ENCODE peak calls at places on chromosome X, in five cellular contexts. R is A549, G is SK-N-SH, H is IMR-90, D is K562. V is an unnamed sample.

GRCh38 chrX:85992811-85993229 is 54.5 kb downstream of the CHM start:
- DNase-seq in R (no peak), G (no peak), H (peak), D (no peak), V (no peak)

GRCh38 chrX:46599051-46599560 is 25.5 kb downstream of the CHST7 start:
- DNase-seq in R (no peak), G (no peak), H (peak), D (no peak), V (no peak)

GRCh38 chrX:64842492-64842891 is 133.8 kb downstream of the ZC4H2 start:
- DNase-seq in R (no peak), G (no peak), H (no peak), D (no peak), V (no peak)

GRCh38 chrX:120145295-120145925 is 13.0 kb upstream of the RHOXF2 start:
- DNase-seq in R (no peak), G (no peak), H (no peak), D (peak), V (no peak)

GRCh38 chrX:18422886-18423285 is 2.5 kb upstream of the CDKL5 start:
- DNase-seq in R (no peak), G (no peak), H (peak), D (no peak), V (no peak)

GRCh38 chrX:131057706-131058105 is 440 bp upstream of the ARHGAP36 start:
- DNase-seq in R (no peak), G (no peak), H (no peak), D (no peak), V (no peak)

GRCh38 chrX:124406294-124407013 is 60.1 kb downstream of the SH2D1A start:
- DNase-seq in R (peak), G (peak), H (peak), D (peak), V (no peak)

GRCh38 chrX:16067886-16068515 is 55.4 kb upstream of the GRPR start:
- DNase-seq in R (no peak), G (no peak), H (no peak), D (no peak), V (peak)

GRCh38 chrX:11429543-11430085 is 136.4 kb downstream of the AMELX start:
- DNase-seq in R (no peak), G (no peak), H (no peak), D (no peak), V (no peak)

GRCh38 chrX:134162032-134162431 is 75.0 kb upstream of the CCDC160 start:
- DNase-seq in R (no peak), G (no peak), H (no peak), D (no peak), V (no peak)

GRCh38 chrX:51614353-51614752 is 4.4 kb downstream of the CENPVL3 start:
- DNase-seq in R (peak), G (peak), H (peak), D (peak), V (no peak)

GRCh38 chrX:107861056-107861455 is 35.4 kb downstream of the MID2 start:
- DNase-seq in R (no peak), G (no peak), H (peak), D (no peak), V (no peak)

GRCh38 chrX:119094819-119095218 is 22.0 kb downstream of the CT47C1 start:
- DNase-seq in R (no peak), G (no peak), H (no peak), D (no peak), V (no peak)

GRCh38 chrX:77776648-77777047 is 9.4 kb downstream of the ATRX start:
- DNase-seq in R (no peak), G (no peak), H (no peak), D (no peak), V (no peak)

GRCh38 chrX:1464282-1465131 is 11.8 kb upstream of the ASMTL start:
- DNase-seq in R (no peak), G (no peak), H (no peak), D (no peak), V (no peak)

GRCh38 chrX:153609917-153610833 is 11.2 kb upstream of the CCNQ start:
- DNase-seq in R (peak), G (peak), H (peak), D (peak), V (no peak)

GRCh38 chrX:47169273-47169672 is 24.3 kb downstream of the RBM10 start:
- DNase-seq in R (no peak), G (peak), H (no peak), D (no peak), V (no peak)

GRCh38 chrX:4358577-4358976 is 645.1 kb upstream of the PRKX start:
- DNase-seq in R (no peak), G (no peak), H (no peak), D (no peak), V (no peak)

GRCh38 chrX:24659646-24660045 is 12.5 kb upstream of the PCYT1B start:
- DNase-seq in R (no peak), G (no peak), H (no peak), D (no peak), V (no peak)

GRCh38 chrX:130118396-130118795 is 8.1 kb upstream of the ELF4 start:
- DNase-seq in R (no peak), G (no peak), H (peak), D (no peak), V (no peak)

GRCh38 chrX:154348114-154348531 is 26.3 kb downstream of the FLNA start:
- DNase-seq in R (no peak), G (no peak), H (no peak), D (no peak), V (no peak)

GRCh38 chrX:72216973-72217372 is 21.9 kb downstream of the ERCC6L start:
- DNase-seq in R (no peak), G (no peak), H (no peak), D (no peak), V (no peak)

GRCh38 chrX:12946838-12947544 is 27.9 kb upstream of the TMSB4X start:
- DNase-seq in R (peak), G (peak), H (peak), D (peak), V (peak)

GRCh38 chrX:70755850-70756249 is 152.7 kb downstream of the TEX11 start:
- DNase-seq in R (no peak), G (no peak), H (no peak), D (no peak), V (no peak)

GRCh38 chrX:30659421-30659820 is 6.2 kb downstream of the GK start:
- DNase-seq in R (peak), G (no peak), H (peak), D (peak), V (no peak)

GRCh38 chrX:86711531-86712180 is 563.4 kb downstream of the DACH2 start:
- DNase-seq in R (no peak), G (no peak), H (no peak), D (no peak), V (no peak)

GRCh38 chrX:20393944-20394343 is 127.2 kb upstream of the RPS6KA3 start:
- DNase-seq in R (no peak), G (no peak), H (no peak), D (no peak), V (no peak)

GRCh38 chrX:110836982-110837381 is 41.4 kb upstream of the CHRDL1 start:
- DNase-seq in R (no peak), G (peak), H (no peak), D (peak), V (no peak)

GRCh38 chrX:71846429-71846828 is 64.2 kb upstream of the NHSL2 start:
- DNase-seq in R (no peak), G (no peak), H (peak), D (no peak), V (no peak)

GRCh38 chrX:41733939-41734338 is 10.0 kb downstream of the GPR82 start:
- DNase-seq in R (no peak), G (no peak), H (no peak), D (no peak), V (peak)

GRCh38 chrX:154300815-154301214 is 5.2 kb downstream of the TKTL1 start:
- DNase-seq in R (no peak), G (no peak), H (no peak), D (no peak), V (no peak)

GRCh38 chrX:138723301-138723700 is 11.8 kb upstream of the FGF13 start:
- DNase-seq in R (no peak), G (no peak), H (no peak), D (no peak), V (no peak)

GRCh38 chrX:153598541-153599191 is at the start of gene CCNQ:
- DNase-seq in R (no peak), G (peak), H (peak), D (peak), V (no peak)

GRCh38 chrX:107507093-107507743 is 57.8 kb downstream of the FRMPD3 start:
- DNase-seq in R (no peak), G (peak), H (no peak), D (no peak), V (no peak)

DNA sequence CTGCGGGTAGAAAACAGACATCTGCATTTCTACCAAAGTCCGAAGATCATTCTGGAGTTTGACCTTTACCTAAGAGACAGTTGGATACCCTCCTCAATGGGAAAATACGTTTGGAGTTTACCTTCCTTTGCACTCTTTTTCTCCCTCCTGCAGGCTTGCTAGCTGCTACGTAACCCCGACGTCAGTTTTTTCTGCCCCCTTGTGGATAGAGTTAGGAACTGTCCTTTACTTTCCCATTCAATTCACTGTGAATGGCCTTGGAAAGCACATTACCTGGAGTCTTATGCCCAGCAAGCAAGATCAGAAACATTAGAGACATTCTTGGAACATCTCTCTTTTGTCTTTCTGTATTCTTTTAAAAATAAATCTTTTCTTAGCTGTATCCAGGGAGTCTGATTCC is 250.7 kb downstream of the NAP1L3 start:
- DNase-seq in R (no peak), G (peak), H (peak), D (peak), V (no peak)
- TF ChIP-seq RCOR1 in R (no peak), G (no peak), H (no peak), D (no peak), V (no peak)

GRCh38 chrX:53442322-53442631 is 8.1 kb upstream of the HSD17B10 start:
- DNase-seq in R (no peak), G (no peak), H (no peak), D (no peak), V (no peak)

GRCh38 chrX:53440101-53440500 is 5.9 kb upstream of the HSD17B10 start:
- DNase-seq in R (no peak), G (no peak), H (no peak), D (no peak), V (no peak)

GRCh38 chrX:53438832-53439230 is 4.7 kb upstream of the HSD17B10 start:
- DNase-seq in R (no peak), G (no peak), H (no peak), D (no peak), V (no peak)

GRCh38 chrX:53441531-53442321 is 7.6 kb upstream of the HSD17B10 start:
- DNase-seq in R (peak), G (peak), H (peak), D (no peak), V (peak)

DNA sequence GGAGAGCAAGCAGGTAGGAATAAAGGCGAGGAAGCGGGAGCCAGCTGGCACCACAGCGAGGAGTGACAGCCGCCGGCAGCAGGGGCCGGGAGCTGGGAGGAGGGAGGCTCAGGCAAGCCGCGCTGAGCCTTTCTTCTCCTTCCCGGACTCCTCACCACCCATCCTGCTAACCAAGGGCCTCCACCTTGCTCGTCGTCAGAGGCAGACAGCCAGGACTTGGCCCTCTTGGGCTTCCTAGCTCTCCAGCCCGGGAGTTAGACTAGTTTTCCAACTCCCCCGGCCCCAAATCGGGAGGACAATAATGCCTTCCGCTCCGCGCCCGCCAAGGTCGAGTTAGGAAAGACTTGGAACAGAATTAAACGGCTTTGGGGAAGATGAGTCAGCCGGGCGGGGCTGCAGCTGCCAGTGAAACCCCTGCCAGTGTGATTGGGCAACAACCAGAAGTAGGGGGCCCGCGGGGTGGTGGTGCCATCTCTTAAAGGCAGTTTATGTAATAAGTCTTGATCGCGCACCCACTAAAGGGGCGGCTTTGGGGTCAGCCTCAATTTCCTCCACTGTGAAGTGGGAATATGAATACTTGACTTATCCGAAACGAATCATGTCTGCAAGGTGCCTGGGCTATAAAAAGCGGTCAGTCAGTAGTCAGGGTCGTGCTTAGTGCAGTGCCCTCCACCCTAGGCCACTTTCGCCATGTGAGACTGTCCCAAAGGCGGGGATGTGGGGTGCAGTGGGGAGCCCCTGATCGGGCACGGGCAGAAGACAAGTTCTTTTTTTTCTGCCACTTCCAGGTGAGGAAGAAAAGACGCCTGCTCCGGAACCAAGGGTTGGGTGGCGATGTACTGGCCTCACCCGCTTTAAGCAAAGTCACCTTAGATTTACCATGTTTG is 6.7 kb upstream of the HSD17B10 start:
- DNase-seq in R (peak), G (peak), H (peak), D (no peak), V (no peak)
- TF ChIP-seq USF2 in R (no peak), G (no peak), H (no peak), D (no peak), V (no peak)

GRCh38 chrX:39936886-39937770 is 160.6 kb downstream of the BCOR start:
- DNase-seq in R (no peak), G (no peak), H (no peak), D (peak), V (peak)
- TF ChIP-seq RCOR1 in R (no peak), G (no peak), H (no peak), D (no peak), V (no peak)

DNA sequence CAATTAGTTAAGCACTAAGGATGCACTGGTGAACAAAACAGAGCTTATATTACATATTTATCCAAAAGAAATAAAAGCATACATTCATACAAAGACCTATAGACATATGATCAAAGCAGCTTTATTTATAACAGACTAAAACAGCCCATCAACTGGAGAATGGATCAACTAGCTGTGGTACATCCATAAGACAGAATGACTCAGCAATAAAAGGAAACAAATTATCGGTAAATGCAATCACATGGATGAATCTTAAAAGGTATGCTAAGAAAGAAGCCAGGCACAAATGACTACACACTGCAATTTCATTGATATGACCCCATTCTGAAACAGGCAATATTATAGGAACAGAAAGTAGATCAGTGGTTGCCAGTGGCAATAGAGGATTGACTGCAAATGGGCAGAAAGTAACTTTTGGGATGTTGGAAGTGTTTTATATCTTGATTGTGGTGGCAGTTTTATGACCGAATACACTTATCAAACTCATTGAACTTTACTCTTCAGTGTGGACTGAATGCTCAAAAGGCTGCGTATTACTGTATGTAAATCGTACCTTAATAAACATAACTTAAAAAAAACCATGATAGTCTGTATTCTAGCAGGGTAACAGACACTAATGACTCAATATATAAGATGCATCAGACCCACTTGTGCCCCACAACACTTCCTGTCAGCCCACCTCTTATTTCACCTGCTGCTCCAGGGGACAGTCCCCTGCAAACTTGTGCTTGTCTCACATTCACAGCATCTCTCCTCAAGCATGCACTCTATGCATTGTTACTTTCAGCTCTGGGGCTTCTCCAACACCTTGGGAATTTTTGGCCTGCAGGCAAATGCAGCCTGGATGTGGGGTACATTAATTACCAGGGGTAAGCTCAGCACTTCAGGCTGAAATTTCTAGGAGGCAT is 59.1 kb downstream of the MID1IP1 start:
- DNase-seq in R (no peak), G (no peak), H (no peak), D (no peak), V (no peak)
- TF ChIP-seq USF2 in R (no peak), G (no peak), H (no peak), D (no peak), V (no peak)

GRCh38 chrX:49053223-49054072 is 5.4 kb upstream of the CCDC120 start:
- DNase-seq in R (peak), G (peak), H (peak), D (peak), V (no peak)
- TF ChIP-seq RCOR1 in R (no peak), G (no peak), H (no peak), D (no peak), V (no peak)

DNA sequence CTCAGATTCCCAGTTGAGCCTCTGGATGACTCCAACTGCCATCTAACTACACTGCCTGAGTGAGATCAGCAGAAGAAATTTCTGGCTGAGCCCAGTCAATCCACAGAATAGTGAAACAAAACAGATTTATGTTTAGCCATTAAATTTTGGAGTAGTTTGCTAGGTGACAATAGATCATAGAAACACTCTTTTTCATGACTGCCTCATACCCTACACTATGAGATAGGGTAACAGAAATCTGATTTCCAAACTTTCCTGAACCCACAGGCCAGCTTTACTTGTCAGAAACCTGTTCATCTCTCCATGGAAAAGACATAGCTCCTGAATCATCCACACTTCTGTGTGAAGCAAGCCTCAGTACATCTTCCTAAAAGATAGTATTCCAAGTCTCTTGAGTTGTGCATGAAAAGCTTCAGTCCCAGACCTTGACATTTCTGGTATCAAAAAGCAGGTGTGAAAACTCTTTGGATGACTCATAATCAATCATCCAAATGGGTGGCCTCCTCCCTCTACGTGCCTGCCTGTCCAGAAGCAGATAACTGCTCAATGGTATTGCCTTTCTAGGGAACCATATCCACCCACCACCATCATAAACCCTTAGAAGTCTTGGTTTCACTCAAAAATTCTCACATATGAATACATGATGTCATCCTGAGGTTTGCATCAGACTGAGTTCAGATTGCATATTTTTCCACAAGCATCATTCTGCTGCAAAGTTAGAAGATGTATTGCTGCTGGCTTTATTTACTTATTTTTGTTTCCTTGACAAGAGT is 47.5 kb upstream of the RAP2C start:
- DNase-seq in R (no peak), G (no peak), H (peak), D (no peak), V (no peak)
- TF ChIP-seq USF2 in R (no peak), G (no peak), H (no peak), D (no peak), V (no peak)

V was measured in GM12878.